ENCODE peak calls at places on chromosome 16, in ten cellular contexts. C, R, P, A, H, W, L, Z, E and J are unnamed samples. For H3K9me3, the result is how much of the 10 kb centered on the place peaks cover.

GRCh38 chr16:11276143-11276879 is at the start of gene PRM2:
- DNase-seq in Z (no peak), L (no peak), R (no peak), P (no peak), A (no peak), W (no peak), H (no peak), E (no peak), C (no peak), J (no peak)

GRCh38 chr16:54193656-54194007 is 93.0 kb downstream of the IRX3 start:
- DNase-seq in C (no peak), H (peak), R (peak), P (peak), Z (peak), A (peak), E (peak), L (peak), W (peak), J (peak)

GRCh38 chr16:10581507-10581906 is 1.1 kb upstream of the EMP2 start:
- DNase-seq in C (no peak), P (no peak), A (no peak), H (no peak), L (no peak), Z (no peak), W (no peak), E (no peak), R (no peak), J (no peak)

GRCh38 chr16:65660390-65660789 is 538.5 kb upstream of the CDH11 start:
- DNase-seq in R (no peak), W (no peak), A (no peak), E (no peak), L (no peak), C (no peak), P (no peak), H (no peak), Z (no peak), J (no peak)

GRCh38 chr16:67865318-67865717 is 7.5 kb upstream of the EDC4 start:
- DNase-seq in R (no peak), P (no peak), C (no peak), Z (no peak), E (no peak), A (no peak), W (peak), L (no peak), H (no peak), J (no peak)

GRCh38 chr16:3793161-3793576 is 75.8 kb upstream of the TRAP1 start:
- DNase-seq in E (no peak), C (no peak), R (peak), A (no peak), L (no peak), P (no peak), W (no peak), H (peak), Z (peak), J (peak)

GRCh38 chr16:68640972-68641371 is 4.1 kb upstream of the CDH3 start:
- DNase-seq in L (no peak), R (no peak), H (no peak), C (no peak), E (no peak), P (no peak), W (peak), Z (no peak), A (no peak), J (no peak)

GRCh38 chr16:24764916-24765315 is 35.5 kb downstream of the TNRC6A start:
- DNase-seq in E (no peak), L (no peak), W (no peak), C (no peak), Z (no peak), R (no peak), A (no peak), P (no peak), H (no peak), J (no peak)

GRCh38 chr16:71288570-71288889 is 672 bp downstream of the CMTR2 start:
- DNase-seq in L (no peak), A (no peak), E (no peak), R (no peak), Z (no peak), C (no peak), H (no peak), W (no peak), P (no peak), J (no peak)

GRCh38 chr16:71287903-71288302 is 1.3 kb downstream of the CMTR2 start:
- DNase-seq in Z (no peak), W (no peak), H (no peak), L (no peak), P (no peak), R (no peak), E (no peak), A (no peak), C (no peak), J (no peak)

GRCh38 chr16:71289732-71290062 is 495 bp upstream of the CMTR2 start:
- DNase-seq in P (no peak), C (no peak), E (no peak), H (no peak), Z (no peak), W (no peak), L (no peak), R (no peak), A (no peak), J (no peak)

GRCh38 chr16:71288890-71289731 is at the start of gene CMTR2:
- DNase-seq in Z (peak), P (peak), H (peak), E (peak), W (peak), A (peak), L (peak), R (peak), C (peak), J (peak)

DNA sequence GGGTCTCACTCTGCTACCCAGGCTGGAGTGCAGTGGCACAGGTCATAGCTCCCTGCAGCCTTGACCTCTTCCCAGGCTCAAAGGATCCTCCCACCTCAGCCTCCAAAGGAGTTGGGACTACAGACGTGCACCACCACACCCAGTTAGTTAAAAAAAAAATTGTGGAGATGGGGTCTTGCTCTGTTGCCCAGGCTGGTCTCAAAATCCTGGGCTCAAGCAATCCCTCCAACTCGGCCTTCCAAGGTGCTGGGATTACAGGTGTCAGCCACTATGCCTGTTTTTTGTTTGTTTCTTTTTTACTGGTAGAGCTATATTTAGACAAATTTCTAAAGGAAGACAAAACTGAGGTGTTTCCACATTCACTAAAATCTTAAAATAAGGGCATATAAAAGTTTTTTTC is 1.7 kb downstream of the CMTR2 start:
- DNase-seq in E (no peak), W (no peak), L (no peak), P (no peak), C (no peak), R (no peak), H (no peak), A (no peak), Z (no peak), J (no peak)
- TF ChIP-seq POLR2A in E (no peak), W (no peak), L (no peak), P (no peak), C (no peak), R (no peak), H (no peak), A (no peak), Z (no peak), J (no peak)

DNA sequence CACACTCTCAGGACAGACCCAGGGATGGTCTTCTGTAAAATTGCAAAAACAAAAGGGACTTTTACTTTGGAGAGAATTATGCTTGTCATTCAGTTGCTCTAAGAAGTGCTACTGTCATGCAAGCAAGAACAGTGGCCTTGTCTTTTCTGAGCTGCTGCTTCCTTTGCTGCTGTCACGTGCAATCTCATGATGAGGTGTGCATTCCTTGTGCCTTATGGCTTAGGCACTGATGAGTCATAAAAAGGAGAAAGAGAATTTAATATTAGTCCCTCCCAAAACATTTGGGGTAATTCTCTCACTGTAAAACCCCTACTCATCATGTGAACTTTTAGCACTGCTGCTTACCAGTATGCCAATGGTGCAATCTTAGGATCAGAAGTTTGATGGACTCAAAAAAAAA is 2051.3 kb downstream of the TP53TG3F start:
- DNase-seq in W (no peak), A (no peak), L (no peak), P (no peak), E (no peak), H (no peak), R (no peak), C (no peak), Z (no peak), J (no peak)
- H3K9me3 ChIP-seq in W (under half), A (under half), L (under half), P (under half), E (under half), H (under half), R (under half), C (under half), Z (under half), J (under half)

DNA sequence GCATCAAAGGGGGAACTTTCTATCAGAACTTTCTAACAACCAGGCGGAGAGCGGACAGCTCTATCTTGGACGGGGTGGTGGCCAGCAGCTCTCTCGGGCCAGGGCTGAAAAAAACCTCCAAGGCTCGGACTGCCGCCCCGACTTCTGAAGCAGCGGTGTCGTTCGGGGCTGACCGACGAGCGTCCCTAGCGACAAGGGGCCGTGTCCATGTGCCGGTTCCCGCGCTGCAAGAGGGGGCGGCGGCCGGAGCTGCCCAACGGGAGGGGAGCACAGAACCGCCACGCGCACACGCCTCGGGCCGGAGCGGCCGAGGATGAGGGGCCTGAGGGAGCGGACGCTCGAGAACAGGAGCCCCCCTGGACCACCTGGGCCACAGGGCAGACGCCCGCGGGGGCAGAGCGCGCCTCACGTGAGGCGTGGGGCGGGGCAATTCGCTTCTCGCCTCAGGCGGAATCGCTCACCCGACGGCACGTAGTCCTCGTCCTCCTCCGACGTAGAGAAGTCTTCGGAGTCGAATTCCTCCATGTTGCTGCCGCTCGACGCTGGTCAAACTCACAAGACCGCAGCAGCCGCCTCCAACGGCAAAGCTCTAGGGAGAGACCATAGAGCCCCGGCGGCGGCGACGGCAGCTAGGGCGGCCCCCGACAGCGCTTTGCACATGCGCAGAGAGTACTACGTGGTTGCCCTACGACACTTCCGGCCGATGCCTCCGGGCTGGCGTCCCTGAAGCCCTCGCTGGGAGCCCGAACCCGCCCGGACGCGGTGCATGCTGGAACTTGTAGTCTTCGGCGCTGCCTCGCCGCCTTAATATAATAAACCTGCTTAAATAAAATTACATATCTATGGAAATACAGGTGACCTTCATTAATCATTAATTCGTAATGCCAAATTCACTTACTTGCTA is at the start of gene CFDP1:
- DNase-seq in Z (peak), E (peak), P (peak), A (peak), C (peak), H (peak), L (peak), W (peak), R (peak), J (peak)
- TF ChIP-seq POLR2A in Z (peak), E (peak), P (peak), A (peak), C (peak), H (no peak), L (peak), W (peak), R (peak), J (peak)

GRCh38 chr16:47538472-47538871 is 77.3 kb downstream of the PHKB start:
- DNase-seq in P (no peak), W (no peak), C (no peak), H (no peak), E (no peak), R (no peak), A (no peak), L (no peak), Z (no peak), J (no peak)
- H3K9me3 ChIP-seq in P (under half), W (under half), C (under half), H (under half), E (half or more), R (under half), A (under half), L (under half), Z (under half), J (under half)

GRCh38 chr16:89696598-89697128 is 4.8 kb downstream of the SPATA2L start:
- DNase-seq in E (no peak), H (no peak), P (no peak), C (peak), L (no peak), A (no peak), R (peak), Z (no peak), W (no peak), J (no peak)
- TF ChIP-seq POLR2A in E (no peak), H (no peak), P (no peak), C (no peak), L (no peak), A (no peak), R (no peak), Z (no peak), W (no peak), J (no peak)

DNA sequence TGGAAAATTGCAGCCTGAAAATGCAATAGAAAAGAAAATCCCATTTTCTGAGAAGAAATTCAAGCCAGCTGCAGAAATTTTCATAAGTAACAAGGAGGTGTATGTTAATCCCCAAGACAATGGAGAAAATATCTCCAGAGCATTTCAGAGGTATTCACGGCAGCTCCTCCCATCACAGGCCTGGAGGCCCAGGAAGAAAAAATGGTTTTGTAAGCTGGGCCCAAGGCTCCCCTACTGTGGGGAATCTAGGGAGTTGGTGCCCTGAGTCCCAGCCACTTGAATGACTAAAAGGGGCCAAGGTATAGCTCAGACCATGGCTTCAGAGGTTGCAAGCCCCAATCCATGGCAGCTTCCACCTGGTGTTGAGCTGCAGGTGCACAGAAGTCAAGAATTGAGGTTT is 93.3 kb upstream of the ZNF267 start:
- DNase-seq in W (no peak), R (no peak), H (no peak), P (no peak), L (no peak), C (no peak), Z (no peak), A (no peak), E (no peak), J (no peak)
- H3K9me3 ChIP-seq in W (half or more), R (under half), H (under half), P (under half), L (under half), C (under half), Z (half or more), A (under half), E (half or more), J (under half)